ENCODE peak calls at places on chromosomes 7 and 10, in eight cellular contexts. E is fibroblast of lung; Q is GM12878; X is A549; R is CD8-positive, alpha-beta T cell; N is upper lobe of right lung; W is fibroblast of pulmonary artery; L is fibroblast of the aortic adventitia. M is an unnamed sample.

GRCh38 chr10:28367865-28368541 is 65.1 kb upstream of the MPP7 start:
- DNase-seq in E (no peak), Q (peak), X (no peak), R (peak), N (no peak), W (no peak), L (no peak), M (no peak)

GRCh38 chr10:94093286-94093905 is 99.7 kb downstream of the PLCE1 start:
- DNase-seq in E (peak), Q (no peak), X (no peak), R (no peak), N (no peak), W (peak), L (no peak), M (no peak)

GRCh38 chr10:43707755-43708154 is 59.1 kb upstream of the ZNF32 start:
- DNase-seq in E (no peak), Q (no peak), X (no peak), R (no peak), N (peak), W (peak), L (peak), M (no peak)

GRCh38 chr10:103083266-103083976 is 109.7 kb downstream of the NT5C2 start:
- DNase-seq in E (no peak), Q (no peak), X (no peak), R (no peak), N (no peak), W (no peak), L (no peak), M (no peak)

GRCh38 chr7:95549818-95550529 is 46.3 kb downstream of the PDK4 start:
- DNase-seq in E (peak), Q (no peak), X (peak), R (no peak), N (peak), W (peak), L (peak), M (peak)

GRCh38 chr10:22367471-22367870 is 22.2 kb downstream of the SPAG6 start:
- DNase-seq in E (no peak), Q (no peak), X (no peak), R (no peak), N (no peak), W (no peak), L (no peak), M (no peak)

GRCh38 chr7:121244120-121244865 is 84.5 kb upstream of the WNT16 start:
- DNase-seq in E (no peak), Q (no peak), X (no peak), R (no peak), N (no peak), W (no peak), L (no peak), M (no peak)

GRCh38 chr7:117158941-117159705 is 163.7 kb downstream of the WNT2 start:
- DNase-seq in E (no peak), Q (no peak), X (no peak), R (no peak), N (no peak), W (peak), L (peak), M (peak)

GRCh38 chr10:77873558-77874380 is 52.8 kb downstream of the DLG5 start:
- DNase-seq in E (peak), Q (peak), X (peak), R (peak), N (peak), W (peak), L (peak), M (peak)

GRCh38 chr7:74395745-74396311 is 57.9 kb upstream of the GTF2IRD1 start:
- DNase-seq in E (no peak), Q (no peak), X (no peak), R (no peak), N (no peak), W (no peak), L (no peak), M (no peak)

GRCh38 chr10:123991622-123992570 is 100.3 kb upstream of the CPXM2 start:
- DNase-seq in E (no peak), Q (no peak), X (no peak), R (no peak), N (peak), W (no peak), L (no peak), M (no peak)

DNA sequence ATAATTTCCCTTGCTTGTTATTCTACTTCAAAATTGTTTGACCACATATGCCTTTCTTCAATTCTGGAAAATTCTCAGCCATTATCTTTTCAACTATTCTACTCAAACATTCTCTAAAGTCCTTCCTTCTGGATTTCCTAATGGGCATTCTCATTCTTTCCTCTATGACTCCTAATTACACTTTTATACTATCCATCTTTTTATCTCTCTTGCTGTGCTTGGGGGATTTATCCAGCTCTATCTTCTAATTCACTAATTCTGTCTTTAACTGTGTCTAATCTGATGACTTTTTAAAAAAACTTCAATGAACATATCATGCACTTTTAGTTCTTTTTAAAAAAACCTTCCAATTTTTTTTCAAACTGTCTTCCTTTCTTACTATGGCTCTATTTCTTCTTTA is 38.4 kb downstream of the C10orf143 start:
- DNase-seq in E (no peak), Q (no peak), X (no peak), R (no peak), N (no peak), W (no peak), L (no peak), M (no peak)
- H3K4me3 ChIP-seq in E (no peak), Q (no peak), X (no peak), R (no peak), N (no peak), W (no peak), L (no peak), M (no peak)

GRCh38 chr7:86598311-86598710 is 45.4 kb upstream of the GRM3 start:
- DNase-seq in E (no peak), Q (no peak), X (peak), R (no peak), N (peak), W (no peak), L (no peak), M (no peak)
- TF ChIP-seq CTCF in E (no peak), Q (peak), X (no peak), R (no peak), N (no peak), W (no peak), L (no peak), M (no peak)

DNA sequence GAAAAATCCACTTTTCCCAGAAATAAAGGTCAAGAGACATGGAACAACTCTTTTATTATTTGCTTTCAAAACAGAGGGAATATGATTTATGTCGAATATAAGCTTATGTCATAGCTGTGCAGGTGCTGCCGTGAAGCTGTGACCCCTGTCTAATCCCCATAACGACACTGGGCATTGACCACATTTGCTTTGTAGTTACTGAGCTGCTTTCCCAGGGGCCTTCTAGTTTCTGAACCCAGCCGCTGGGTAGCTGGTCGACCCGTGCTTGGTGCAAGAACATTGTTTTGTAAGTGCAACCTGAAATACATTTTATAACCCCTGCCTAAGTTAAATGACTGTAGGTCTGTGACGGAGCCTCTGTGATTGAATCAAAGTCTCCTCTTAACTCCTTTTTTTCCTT is 144.9 kb upstream of the HDAC9 start:
- DNase-seq in E (no peak), Q (no peak), X (no peak), R (no peak), N (no peak), W (no peak), L (no peak), M (no peak)
- H3K4me3 ChIP-seq in E (no peak), Q (no peak), X (no peak), R (no peak), N (no peak), W (no peak), L (no peak), M (no peak)

GRCh38 chr7:2154121-2154520 is 78.6 kb downstream of the MAD1L1 start:
- DNase-seq in E (no peak), Q (no peak), X (no peak), R (no peak), N (no peak), W (no peak), L (no peak), M (no peak)
- TF ChIP-seq CTCF in E (no peak), Q (no peak), X (no peak), R (no peak), N (no peak), W (no peak), L (no peak), M (no peak)

DNA sequence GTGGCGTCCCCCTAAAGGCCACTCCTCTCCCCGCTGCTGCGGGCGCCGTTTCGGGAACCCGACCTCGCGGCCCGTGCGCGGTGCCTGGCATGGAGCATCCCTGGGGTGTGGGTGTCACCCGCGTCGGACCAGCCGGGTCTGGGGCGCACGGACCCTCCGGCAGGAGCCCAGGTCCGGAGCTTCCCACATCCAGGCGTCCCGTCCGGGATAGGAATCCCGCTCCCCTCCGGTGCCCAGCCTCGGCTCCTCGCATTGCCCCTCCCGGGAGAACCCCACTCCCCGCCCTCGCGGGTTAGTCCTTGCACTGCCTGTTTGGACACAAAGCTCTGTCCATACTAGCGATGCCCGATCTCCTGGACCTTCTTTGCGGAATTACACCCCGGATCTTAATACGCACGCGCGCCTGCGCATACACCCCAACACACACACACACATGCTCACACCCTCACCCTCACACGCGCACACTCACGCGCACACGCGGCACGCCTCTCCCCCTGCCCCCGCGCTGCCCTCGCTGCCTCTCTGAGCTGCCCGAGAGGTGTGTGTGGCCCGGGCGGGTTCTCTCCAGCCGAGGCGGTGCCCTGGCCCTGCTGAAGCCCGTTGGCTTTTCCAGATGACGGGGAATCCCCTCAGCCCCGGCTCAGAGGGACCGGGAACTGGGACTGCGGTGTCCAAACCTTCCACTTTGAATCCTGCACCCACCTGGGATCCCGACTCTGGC is 925 bp downstream of the MTURN start:
- DNase-seq in E (peak), Q (no peak), X (peak), R (peak), N (peak), W (peak), L (peak), M (peak)
- H3K4me3 ChIP-seq in E (peak), Q (peak), X (peak), R (peak), N (peak), W (peak), L (peak), M (peak)

M was measured in astrocyte of the spinal cord.